ENCODE peak calls at places on chromosomes 12 and 14, in nine cellular contexts. F is AG08396; M is naive thymus-derived CD8-positive, alpha-beta T cell; L is heart right ventricle; E is effector memory CD8-positive, alpha-beta T cell; T is cardiac fibroblast; P is cardiac muscle cell; O is AG04450; X is substantia nigra. Q is an unnamed sample.

GRCh38 chr14:21070083-21070609 is at the start of gene ARHGEF40:
- DNase-seq in P (peak; percentile 88), E (no peak), T (peak; percentile 54), L (peak; percentile 65), F (peak; percentile 85), O (no peak), X (peak; percentile 70), M (no peak), Q (peak; percentile 42)

GRCh38 chr12:100157427-100157821 is 14.8 kb upstream of the BLTP3B start:
- DNase-seq in F (no peak), M (no peak), O (no peak), L (no peak), T (no peak), P (no peak), X (no peak), E (no peak), Q (no peak)

GRCh38 chr12:92541024-92541423 is 161.8 kb upstream of the PLEKHG7 start:
- DNase-seq in X (no peak), F (no peak), L (no peak), E (no peak), M (no peak), P (no peak), O (no peak), T (no peak), Q (no peak)

GRCh38 chr12:42483534-42483857 is 106.0 kb downstream of the PRICKLE1 start:
- DNase-seq in O (no peak), M (no peak), F (peak; percentile 73), X (no peak), P (peak; percentile 66), T (peak; percentile 28), L (peak; percentile 34), E (peak; percentile 3), Q (no peak)

GRCh38 chr14:24322672-24323071 is 11.4 kb downstream of the LTB4R start:
- DNase-seq in X (no peak), E (no peak), F (no peak), M (no peak), T (no peak), L (no peak), O (no peak), P (no peak), Q (no peak)

GRCh38 chr12:24307153-24307552 is 357.7 kb upstream of the SOX5 start:
- DNase-seq in M (no peak), O (no peak), F (no peak), P (no peak), X (no peak), T (no peak), E (no peak), L (no peak), Q (no peak)

GRCh38 chr12:60494249-60494648 is 898.4 kb downstream of the SLC16A7 start:
- DNase-seq in E (no peak), F (peak; percentile 25), O (peak; percentile 27), X (no peak), L (no peak), T (peak; percentile 64), M (no peak), P (peak; percentile 26), Q (no peak)

GRCh38 chr12:68624933-68625332 is 14.2 kb downstream of the RAP1B start:
- DNase-seq in P (no peak), X (no peak), O (no peak), M (no peak), E (no peak), L (no peak), T (no peak), F (no peak), Q (no peak)

GRCh38 chr12:69671597-69671996 is 27.5 kb downstream of the BEST3 start:
- DNase-seq in E (no peak), P (no peak), X (no peak), T (no peak), F (no peak), M (no peak), O (no peak), L (no peak), Q (no peak)

GRCh38 chr12:57720606-57721595 is 17.6 kb downstream of the AGAP2 start:
- DNase-seq in P (no peak), T (no peak), M (no peak), F (no peak), L (no peak), X (no peak), O (no peak), E (no peak), Q (no peak)

GRCh38 chr14:103539056-103539825 is 10.2 kb downstream of the TRMT61A start:
- DNase-seq in F (no peak), M (no peak), X (no peak), P (no peak), T (no peak), E (no peak), L (no peak), O (no peak), Q (no peak)

GRCh38 chr12:46244273-46244672 is 24.6 kb downstream of the SLC38A1 start:
- DNase-seq in L (no peak), M (no peak), T (no peak), X (no peak), E (no peak), O (no peak), F (no peak), P (peak; percentile 4), Q (no peak)

GRCh38 chr12:125528300-125528699 is 463.1 kb downstream of the AACS start:
- DNase-seq in E (no peak), O (no peak), P (no peak), L (no peak), T (no peak), M (no peak), X (peak; percentile 62), F (no peak), Q (peak; percentile 63)

GRCh38 chr14:75222208-75222701 is 45.8 kb upstream of the TMED10 start:
- DNase-seq in F (no peak), O (peak; percentile 33), X (no peak), P (no peak), M (no peak), T (peak; percentile 88), L (no peak), E (no peak), Q (no peak)

GRCh38 chr12:76329606-76330005 is 18.6 kb downstream of the BBS10 start:
- DNase-seq in E (no peak), L (no peak), O (no peak), T (no peak), F (no peak), P (no peak), X (no peak), M (no peak), Q (no peak)

GRCh38 chr14:95585971-95586620 is 51.2 kb downstream of the GLRX5 start:
- DNase-seq in X (no peak), T (no peak), P (no peak), F (no peak), O (no peak), M (no peak), E (no peak), L (no peak), Q (no peak)